ENCODE peak calls at places on chromosomes 13 and 19, in seven cellular contexts. S is SK-N-SH, O is HepG2, N is H1, C is NT2/D1, J is K562, G is GM12878. P is an unnamed sample.

GRCh38 chr19:33627526-33627925 is 5.8 kb downstream of the CHST8 start:
- DNase-seq in O (no peak), N (no peak), S (no peak), C (no peak), J (no peak), G (no peak), P (no peak)

GRCh38 chr19:4518345-4519171 is at the start of gene PLIN4:
- DNase-seq in G (no peak), S (no peak), J (no peak), C (no peak), N (peak; percentile 54), O (peak; percentile 66), P (no peak)

GRCh38 chr13:93847162-93847561 is 620.6 kb downstream of the GPC6 start:
- DNase-seq in J (no peak), N (no peak), G (no peak), S (no peak), O (peak; percentile 5), C (no peak), P (no peak)

GRCh38 chr19:11738746-11739620 is at the start of gene ZNF823:
- DNase-seq in N (peak; percentile 98), O (peak; percentile 98), G (peak; percentile 95), S (peak; percentile 95), C (peak; percentile 99), J (peak; percentile 99), P (peak; percentile 99)

GRCh38 chr19:38245826-38246498 is 10.2 kb downstream of the PPP1R14A start:
- DNase-seq in O (no peak), N (no peak), C (no peak), J (no peak), S (no peak), G (no peak), P (no peak)

GRCh38 chr19:27972291-27973040 is 1240.5 kb downstream of the UQCRFS1 start:
- DNase-seq in C (no peak), S (no peak), G (no peak), N (no peak), J (no peak), O (no peak), P (no peak)

GRCh38 chr13:21458457-21458815 is 667 bp downstream of the ZDHHC20 start:
- DNase-seq in C (no peak), J (peak; percentile 57), O (no peak), G (no peak), S (peak; percentile 65), N (peak; percentile 62), P (no peak)

GRCh38 chr13:99269627-99270252 is 11.6 kb upstream of the GPR18 start:
- DNase-seq in C (no peak), G (no peak), N (no peak), O (peak; percentile 25), S (peak; percentile 17), J (peak; percentile 56), P (peak; percentile 38)

GRCh38 chr13:49165798-49166752 is 54.1 kb upstream of the MLNR start:
- DNase-seq in J (no peak), C (no peak), S (no peak), O (no peak), N (no peak), G (no peak), P (no peak)

GRCh38 chr13:31020996-31021395 is 88.5 kb downstream of the TEX26 start:
- DNase-seq in C (no peak), S (no peak), O (no peak), N (no peak), G (no peak), J (no peak), P (no peak)

GRCh38 chr19:33373701-33374405 is at the start of gene CEBPG:
- DNase-seq in C (no peak), J (peak; percentile 68), G (no peak), S (peak; percentile 88), N (peak; percentile 59), O (no peak), P (no peak)

GRCh38 chr13:45200701-45201230 is at the start of gene KCTD4:
- DNase-seq in S (no peak), C (no peak), J (no peak), O (no peak), N (no peak), G (no peak), P (no peak)

GRCh38 chr13:30037766-30038165 is 187.3 kb upstream of the UBL3 start:
- DNase-seq in G (no peak), N (no peak), O (no peak), J (no peak), S (no peak), C (no peak), P (no peak)

GRCh38 chr13:22549126-22549525 is 631.7 kb upstream of the SGCG start:
- DNase-seq in C (no peak), S (no peak), O (no peak), G (no peak), N (no peak), J (no peak), P (no peak)

GRCh38 chr19:47766359-47766620 is 12.2 kb upstream of the SELENOW start:
- DNase-seq in J (no peak), G (no peak), C (no peak), O (no peak), S (no peak), N (no peak), P (no peak)

GRCh38 chr19:47767349-47767748 is 11.2 kb upstream of the SELENOW start:
- DNase-seq in G (no peak), N (no peak), S (no peak), O (no peak), J (no peak), C (no peak), P (no peak)

GRCh38 chr19:47766670-47767069 is 11.8 kb upstream of the SELENOW start:
- DNase-seq in G (no peak), O (no peak), J (peak; percentile 30), S (no peak), C (no peak), N (no peak), P (no peak)

GRCh38 chr19:47768604-47769003 is 9.9 kb upstream of the SELENOW start:
- DNase-seq in S (no peak), O (no peak), N (no peak), C (no peak), J (no peak), G (no peak), P (no peak)

DNA sequence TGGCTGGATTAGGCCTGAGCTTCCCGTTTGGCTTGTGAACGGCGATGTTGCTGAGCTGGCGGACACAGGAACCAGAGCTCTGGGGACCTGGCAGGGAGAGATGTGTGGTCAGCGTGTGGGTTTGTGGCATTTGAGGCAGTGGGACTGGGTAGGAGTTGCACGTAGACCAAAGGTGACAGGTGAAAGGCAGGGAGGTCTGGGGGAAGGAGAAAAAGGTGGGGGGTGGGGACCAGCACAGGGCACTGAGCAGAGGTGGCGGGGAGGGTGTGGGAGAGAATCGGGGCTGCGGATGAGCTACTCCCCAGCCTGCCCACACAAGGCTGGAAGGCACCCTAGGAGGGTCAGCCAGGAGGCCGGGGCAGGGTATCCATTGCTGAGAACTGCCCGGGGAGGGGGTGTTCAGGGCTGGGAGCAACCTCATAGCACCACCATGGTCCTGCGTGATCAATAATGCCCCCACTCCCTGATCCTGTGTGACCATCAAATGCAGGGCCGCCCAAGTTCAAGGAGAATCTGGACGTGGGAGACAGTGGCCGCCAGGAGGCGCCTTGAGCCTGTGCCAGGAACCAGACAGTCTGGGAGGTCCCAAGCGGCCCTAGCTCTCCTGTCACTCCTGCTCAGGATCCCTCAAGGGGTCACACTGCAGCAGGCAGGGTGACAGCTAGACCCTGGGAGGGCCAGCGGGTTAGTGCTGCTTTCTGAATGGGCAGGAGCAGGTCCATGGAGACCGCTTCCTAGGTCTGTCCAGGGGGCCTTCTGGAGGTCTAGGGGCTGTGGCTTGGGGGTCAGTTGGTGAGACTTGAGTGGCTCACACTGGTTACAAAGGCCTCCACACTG is 12.8 kb upstream of the SELENOW start:
- DNase-seq in G (no peak), J (peak; percentile 86), O (peak; percentile 52), C (no peak), S (peak; percentile 77), N (peak; percentile 93), P (no peak)
- TF ChIP-seq YY1 in G (no peak), J (no peak), O (no peak), C (no peak), S (no peak), N (no peak), P (peak; percentile 19)

DNA sequence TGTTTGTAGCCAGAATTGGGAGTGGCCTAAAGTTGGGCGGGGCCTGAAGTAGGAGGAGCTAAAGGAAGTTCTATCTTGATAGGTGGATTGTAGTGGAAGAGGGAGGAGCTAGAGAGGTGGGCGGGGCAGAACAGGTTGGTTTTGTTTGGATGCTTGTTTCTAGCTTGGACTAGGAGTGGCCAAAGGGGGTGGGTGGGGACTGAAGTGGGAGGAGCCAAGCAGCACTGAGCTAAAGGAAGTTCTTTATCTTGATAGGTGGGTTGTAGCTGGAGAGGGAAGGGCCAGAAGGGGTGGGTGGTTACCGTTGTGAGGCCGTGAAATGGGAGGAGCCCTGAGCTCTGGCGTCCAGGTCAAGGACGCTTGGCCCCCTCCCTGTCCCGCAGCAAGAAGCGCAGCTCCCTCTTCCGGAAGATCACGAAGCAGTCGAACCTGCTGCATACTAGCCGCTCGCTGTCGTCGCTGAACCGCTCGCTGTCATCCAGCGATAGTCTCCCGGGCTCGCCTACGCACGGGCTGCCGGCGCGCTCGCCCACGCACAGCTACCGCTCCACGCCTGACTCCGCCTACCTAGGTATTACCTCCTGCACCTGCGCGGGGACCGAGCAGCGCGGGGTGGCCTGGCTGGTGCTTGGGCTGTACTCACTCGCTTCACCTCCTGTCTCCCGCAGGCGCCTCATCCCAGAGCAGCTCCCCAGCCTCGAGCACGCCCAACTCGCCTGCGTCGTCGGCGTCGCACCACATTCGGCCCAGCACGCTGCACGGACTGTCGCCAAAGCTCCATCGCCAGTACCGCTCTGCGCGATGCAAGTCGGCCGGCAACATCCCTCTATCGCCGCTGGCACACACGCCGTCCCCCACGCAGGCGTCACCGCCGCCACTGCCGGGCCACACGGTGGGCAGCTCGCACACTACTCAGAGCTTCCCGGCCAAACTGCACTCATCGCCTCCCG is 8.0 kb downstream of the DNASE2 start:
- DNase-seq in C (peak; percentile 90), S (peak; percentile 83), O (peak; percentile 17), N (peak; percentile 55), J (peak; percentile 84), G (no peak), P (no peak)
- TF ChIP-seq YY1 in C (no peak), S (no peak), O (no peak), N (no peak), J (no peak), G (no peak), P (no peak)

DNA sequence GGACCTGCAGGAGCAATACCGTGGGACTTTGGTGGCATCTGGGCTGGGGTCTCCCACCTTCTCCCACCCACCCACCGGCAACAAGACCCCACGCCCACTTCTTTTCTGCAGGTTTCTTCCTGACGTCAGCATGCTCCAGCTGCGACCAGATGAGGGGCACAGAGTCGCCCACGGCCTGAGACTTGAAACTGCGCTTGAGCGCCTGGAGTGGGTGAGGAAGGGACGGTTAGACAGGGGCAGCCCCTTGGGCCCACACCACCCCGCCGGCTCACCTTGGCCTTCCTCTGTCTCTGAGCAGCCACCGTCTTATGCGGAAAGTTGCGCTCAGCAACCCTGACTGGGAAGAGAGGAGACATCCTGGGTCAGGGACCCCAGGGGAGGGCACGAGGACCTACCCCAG is 2.2 kb downstream of the GARIN5B start:
- DNase-seq in N (no peak), C (no peak), G (no peak), J (no peak), O (no peak), S (no peak), P (no peak)
- TF ChIP-seq YY1 in N (no peak), C (no peak), G (no peak), J (no peak), O (no peak), S (no peak), P (no peak)

DNA sequence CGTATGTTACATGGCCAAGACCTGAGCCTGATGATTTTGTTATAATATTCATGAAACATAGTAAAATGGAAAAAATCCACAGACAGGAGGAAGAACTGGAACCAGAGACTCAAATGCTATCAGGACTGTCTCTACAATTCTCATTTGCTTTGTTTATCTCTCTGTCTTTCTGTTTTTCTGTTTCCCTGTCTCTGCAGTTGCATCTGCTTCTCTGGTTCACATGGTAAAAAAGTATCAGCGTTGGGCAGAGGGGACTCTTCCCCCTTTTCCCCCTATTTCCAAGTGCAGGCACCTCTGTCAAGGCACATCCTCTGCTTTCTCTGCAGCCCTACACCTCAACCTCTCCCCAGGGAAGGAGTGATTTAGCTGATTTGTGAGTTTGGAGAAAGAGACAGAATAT is 41.2 kb upstream of the VWA8 start:
- DNase-seq in J (no peak), N (no peak), S (no peak), G (no peak), O (no peak), C (no peak), P (no peak)
- TF ChIP-seq YY1 in J (no peak), N (no peak), S (no peak), G (no peak), O (no peak), C (no peak), P (no peak)